ENCODE peak calls at places on chromosomes 11 and 22, in six cellular contexts. One of them, this sample, is unnamed.

GRCh38 chr11:128906185-128907065 is 15.3 kb downstream of the KCNJ5 start:
- DNase-seq in pancreas: no peak
- DNase-seq in epithelial cell of proximal tubule: no peak
- DNase-seq in body of pancreas: no peak
- DNase-seq in cardiac fibroblast: no peak
- DNase-seq in AG04449: no peak
- DNase-seq in this sample: no peak

GRCh38 chr22:20208713-20209310 is 58.0 kb upstream of the CCDC188 start:
- DNase-seq in pancreas: no peak
- DNase-seq in epithelial cell of proximal tubule: no peak
- DNase-seq in body of pancreas: peak
- DNase-seq in cardiac fibroblast: no peak
- DNase-seq in AG04449: no peak
- DNase-seq in this sample: no peak

GRCh38 chr11:22197139-22197893 is 4.4 kb downstream of the ANO5 start:
- DNase-seq in pancreas: no peak
- DNase-seq in epithelial cell of proximal tubule: no peak
- DNase-seq in body of pancreas: no peak
- DNase-seq in cardiac fibroblast: no peak
- DNase-seq in AG04449: no peak
- DNase-seq in this sample: no peak

GRCh38 chr11:69854719-69855118 is 35.5 kb upstream of the FGF3 start:
- DNase-seq in pancreas: no peak
- DNase-seq in epithelial cell of proximal tubule: no peak
- DNase-seq in body of pancreas: no peak
- DNase-seq in cardiac fibroblast: peak
- DNase-seq in AG04449: no peak
- DNase-seq in this sample: peak

GRCh38 chr11:122756417-122756816 is 81.9 kb upstream of the CRTAM start:
- DNase-seq in pancreas: no peak
- DNase-seq in epithelial cell of proximal tubule: no peak
- DNase-seq in body of pancreas: no peak
- DNase-seq in cardiac fibroblast: no peak
- DNase-seq in AG04449: no peak
- DNase-seq in this sample: no peak

GRCh38 chr11:121112498-121113455 is 11.7 kb downstream of the TECTA start:
- DNase-seq in pancreas: peak
- DNase-seq in epithelial cell of proximal tubule: no peak
- DNase-seq in body of pancreas: peak
- DNase-seq in cardiac fibroblast: peak
- DNase-seq in AG04449: peak
- DNase-seq in this sample: peak

GRCh38 chr11:64000026-64000739 is 13.9 kb downstream of the OTUB1 start:
- DNase-seq in pancreas: peak
- DNase-seq in epithelial cell of proximal tubule: no peak
- DNase-seq in body of pancreas: peak
- DNase-seq in cardiac fibroblast: peak
- DNase-seq in AG04449: no peak
- DNase-seq in this sample: no peak

GRCh38 chr22:30234786-30235470 is 11.6 kb downstream of the LIF start:
- DNase-seq in pancreas: no peak
- DNase-seq in epithelial cell of proximal tubule: no peak
- DNase-seq in body of pancreas: peak
- DNase-seq in cardiac fibroblast: peak
- DNase-seq in AG04449: peak
- DNase-seq in this sample: no peak

GRCh38 chr22:20494978-20495860 is at the start of gene KLHL22:
- DNase-seq in pancreas: no peak
- DNase-seq in epithelial cell of proximal tubule: no peak
- DNase-seq in body of pancreas: peak
- DNase-seq in cardiac fibroblast: no peak
- DNase-seq in AG04449: no peak
- DNase-seq in this sample: peak

GRCh38 chr11:35529971-35530495 is 4.6 kb upstream of the PAMR1 start:
- DNase-seq in pancreas: no peak
- DNase-seq in epithelial cell of proximal tubule: peak
- DNase-seq in body of pancreas: peak
- DNase-seq in cardiac fibroblast: peak
- DNase-seq in AG04449: peak
- DNase-seq in this sample: peak

GRCh38 chr11:66891849-66892660 is 35.2 kb downstream of the LRFN4 start:
- DNase-seq in pancreas: no peak
- DNase-seq in epithelial cell of proximal tubule: peak
- DNase-seq in body of pancreas: peak
- DNase-seq in cardiac fibroblast: peak
- DNase-seq in AG04449: peak
- DNase-seq in this sample: peak

GRCh38 chr11:77130763-77131513 is 2.9 kb downstream of the MYO7A start:
- DNase-seq in pancreas: peak
- DNase-seq in epithelial cell of proximal tubule: peak
- DNase-seq in body of pancreas: peak
- DNase-seq in cardiac fibroblast: peak
- DNase-seq in AG04449: no peak
- DNase-seq in this sample: no peak

GRCh38 chr11:72604256-72604655 is 70.0 kb downstream of the PDE2A start:
- DNase-seq in pancreas: no peak
- DNase-seq in epithelial cell of proximal tubule: no peak
- DNase-seq in body of pancreas: no peak
- DNase-seq in cardiac fibroblast: no peak
- DNase-seq in AG04449: no peak
- DNase-seq in this sample: no peak

GRCh38 chr11:110621826-110622225 is 90.4 kb downstream of the ARHGAP20 start:
- DNase-seq in pancreas: no peak
- DNase-seq in epithelial cell of proximal tubule: no peak
- DNase-seq in body of pancreas: no peak
- DNase-seq in cardiac fibroblast: no peak
- DNase-seq in AG04449: no peak
- DNase-seq in this sample: no peak

GRCh38 chr11:7056828-7057513 is 31.8 kb upstream of the RBMXL2 start:
- DNase-seq in pancreas: no peak
- DNase-seq in epithelial cell of proximal tubule: no peak
- DNase-seq in body of pancreas: no peak
- DNase-seq in cardiac fibroblast: peak
- DNase-seq in AG04449: no peak
- DNase-seq in this sample: no peak

GRCh38 chr11:125128450-125128849 is 17.0 kb upstream of the TMEM218 start:
- DNase-seq in pancreas: no peak
- DNase-seq in epithelial cell of proximal tubule: no peak
- DNase-seq in body of pancreas: no peak
- DNase-seq in cardiac fibroblast: peak
- DNase-seq in AG04449: peak
- DNase-seq in this sample: no peak

GRCh38 chr11:4065601-4066377 is 28.8 kb upstream of the RRM1 start:
- DNase-seq in pancreas: no peak
- DNase-seq in epithelial cell of proximal tubule: no peak
- DNase-seq in body of pancreas: no peak
- DNase-seq in cardiac fibroblast: no peak
- DNase-seq in AG04449: no peak
- DNase-seq in this sample: no peak

GRCh38 chr11:61581030-61581928 is at the start of gene SYT7:
- DNase-seq in pancreas: peak
- DNase-seq in epithelial cell of proximal tubule: peak
- DNase-seq in body of pancreas: peak
- DNase-seq in cardiac fibroblast: peak
- DNase-seq in AG04449: peak
- DNase-seq in this sample: peak

GRCh38 chr11:18221274-18221876 is 15.2 kb downstream of the SAA4 start:
- DNase-seq in pancreas: no peak
- DNase-seq in epithelial cell of proximal tubule: no peak
- DNase-seq in body of pancreas: no peak
- DNase-seq in cardiac fibroblast: no peak
- DNase-seq in AG04449: no peak
- DNase-seq in this sample: no peak

GRCh38 chr11:10654211-10655150 is 39.1 kb downstream of the IRAG1 start:
- DNase-seq in pancreas: no peak
- DNase-seq in epithelial cell of proximal tubule: no peak
- DNase-seq in body of pancreas: peak
- DNase-seq in cardiac fibroblast: peak
- DNase-seq in AG04449: no peak
- DNase-seq in this sample: peak

GRCh38 chr11:71428861-71429435 is 19.2 kb downstream of the DHCR7 start:
- DNase-seq in pancreas: no peak
- DNase-seq in epithelial cell of proximal tubule: no peak
- DNase-seq in body of pancreas: no peak
- DNase-seq in cardiac fibroblast: peak
- DNase-seq in AG04449: no peak
- DNase-seq in this sample: no peak

GRCh38 chr11:71423181-71423790 is 24.9 kb downstream of the DHCR7 start:
- DNase-seq in pancreas: no peak
- DNase-seq in epithelial cell of proximal tubule: no peak
- DNase-seq in body of pancreas: no peak
- DNase-seq in cardiac fibroblast: no peak
- DNase-seq in AG04449: no peak
- DNase-seq in this sample: no peak

GRCh38 chr11:71425851-71426250 is 22.3 kb downstream of the DHCR7 start:
- DNase-seq in pancreas: no peak
- DNase-seq in epithelial cell of proximal tubule: no peak
- DNase-seq in body of pancreas: no peak
- DNase-seq in cardiac fibroblast: no peak
- DNase-seq in AG04449: no peak
- DNase-seq in this sample: peak

GRCh38 chr11:71426413-71426812 is 21.8 kb downstream of the DHCR7 start:
- DNase-seq in pancreas: no peak
- DNase-seq in epithelial cell of proximal tubule: no peak
- DNase-seq in body of pancreas: no peak
- DNase-seq in cardiac fibroblast: no peak
- DNase-seq in AG04449: no peak
- DNase-seq in this sample: no peak

GRCh38 chr11:71425409-71425808 is 22.8 kb downstream of the DHCR7 start:
- DNase-seq in pancreas: no peak
- DNase-seq in epithelial cell of proximal tubule: no peak
- DNase-seq in body of pancreas: no peak
- DNase-seq in cardiac fibroblast: no peak
- DNase-seq in AG04449: no peak
- DNase-seq in this sample: peak
- TF ChIP-seq CTCF in pancreas: no peak
- TF ChIP-seq CTCF in epithelial cell of proximal tubule: no peak
- TF ChIP-seq CTCF in body of pancreas: no peak
- TF ChIP-seq CTCF in cardiac fibroblast: no peak
- TF ChIP-seq CTCF in AG04449: no peak
- TF ChIP-seq CTCF in this sample: peak

GRCh38 chr11:33704240-33705002 is 3.8 kb upstream of the C11orf91 start:
- DNase-seq in pancreas: no peak
- DNase-seq in epithelial cell of proximal tubule: no peak
- DNase-seq in body of pancreas: no peak
- DNase-seq in cardiac fibroblast: no peak
- DNase-seq in AG04449: no peak
- DNase-seq in this sample: no peak
- TF ChIP-seq CTCF in pancreas: no peak
- TF ChIP-seq CTCF in epithelial cell of proximal tubule: peak
- TF ChIP-seq CTCF in body of pancreas: no peak
- TF ChIP-seq CTCF in cardiac fibroblast: peak
- TF ChIP-seq CTCF in AG04449: no peak
- TF ChIP-seq CTCF in this sample: peak

GRCh38 chr11:8229299-8230177 is 34.1 kb downstream of the LMO1 start:
- DNase-seq in pancreas: peak
- DNase-seq in epithelial cell of proximal tubule: no peak
- DNase-seq in body of pancreas: peak
- DNase-seq in cardiac fibroblast: peak
- DNase-seq in AG04449: no peak
- DNase-seq in this sample: no peak

GRCh38 chr11:8228206-8228605 is 35.5 kb downstream of the LMO1 start:
- DNase-seq in pancreas: no peak
- DNase-seq in epithelial cell of proximal tubule: no peak
- DNase-seq in body of pancreas: no peak
- DNase-seq in cardiac fibroblast: no peak
- DNase-seq in AG04449: no peak
- DNase-seq in this sample: no peak

GRCh38 chr11:8225589-8226036 is 38.1 kb downstream of the LMO1 start:
- DNase-seq in pancreas: peak
- DNase-seq in epithelial cell of proximal tubule: no peak
- DNase-seq in body of pancreas: peak
- DNase-seq in cardiac fibroblast: peak
- DNase-seq in AG04449: no peak
- DNase-seq in this sample: peak

GRCh38 chr11:8224711-8225110 is 39.0 kb downstream of the LMO1 start:
- DNase-seq in pancreas: no peak
- DNase-seq in epithelial cell of proximal tubule: no peak
- DNase-seq in body of pancreas: no peak
- DNase-seq in cardiac fibroblast: no peak
- DNase-seq in AG04449: no peak
- DNase-seq in this sample: no peak

DNA sequence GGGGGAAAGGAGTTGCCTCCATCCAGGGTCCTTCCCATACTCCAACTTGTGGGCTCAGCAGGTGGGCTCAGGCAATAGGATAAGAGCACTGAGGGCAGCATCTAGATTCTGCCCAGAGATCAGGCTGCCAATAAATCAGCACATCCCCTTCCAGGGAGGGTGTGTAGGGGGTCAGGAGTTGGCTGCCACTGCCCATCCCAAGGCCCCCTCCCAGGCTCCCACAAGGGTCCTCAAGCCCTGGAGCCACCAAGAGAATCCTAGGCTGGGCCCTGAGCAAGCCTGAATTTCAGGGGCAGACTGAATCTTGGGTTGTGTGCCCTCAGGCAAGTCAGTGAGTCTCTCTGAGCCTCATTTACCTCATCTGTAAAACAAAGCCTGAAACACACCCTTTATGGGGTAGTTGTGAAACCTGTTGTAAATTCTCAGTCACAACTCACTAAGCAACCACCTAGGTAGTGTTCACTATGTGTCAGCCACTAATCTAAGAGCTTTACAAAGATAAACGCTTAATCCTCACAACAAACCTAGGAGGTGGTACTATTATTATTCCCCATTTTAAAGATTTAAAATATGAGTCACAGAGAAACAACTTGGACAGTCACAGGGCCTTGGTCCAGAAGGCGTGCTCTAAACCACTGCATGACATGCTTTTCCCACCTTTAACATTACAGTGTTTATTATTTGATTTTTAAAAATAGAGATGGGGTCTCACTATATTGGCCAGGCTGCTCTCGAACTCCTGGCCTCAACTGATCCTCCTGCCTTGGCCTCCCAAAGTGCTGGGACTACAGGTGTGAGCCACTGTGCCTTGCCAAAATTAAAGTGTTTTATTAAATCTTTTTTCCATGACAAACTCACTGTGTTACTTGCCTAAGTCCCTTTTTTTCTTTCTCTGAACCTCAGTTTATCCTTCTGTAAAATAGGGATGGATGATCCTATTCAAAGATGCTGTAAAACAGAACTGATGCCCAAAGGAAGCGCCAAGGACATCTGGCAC is 36.2 kb downstream of the LMO1 start:
- DNase-seq in pancreas: no peak
- DNase-seq in epithelial cell of proximal tubule: peak
- DNase-seq in body of pancreas: no peak
- DNase-seq in cardiac fibroblast: no peak
- DNase-seq in AG04449: no peak
- DNase-seq in this sample: no peak
- TF ChIP-seq CTCF in pancreas: no peak
- TF ChIP-seq CTCF in epithelial cell of proximal tubule: no peak
- TF ChIP-seq CTCF in body of pancreas: no peak
- TF ChIP-seq CTCF in cardiac fibroblast: no peak
- TF ChIP-seq CTCF in AG04449: no peak
- TF ChIP-seq CTCF in this sample: no peak

DNA sequence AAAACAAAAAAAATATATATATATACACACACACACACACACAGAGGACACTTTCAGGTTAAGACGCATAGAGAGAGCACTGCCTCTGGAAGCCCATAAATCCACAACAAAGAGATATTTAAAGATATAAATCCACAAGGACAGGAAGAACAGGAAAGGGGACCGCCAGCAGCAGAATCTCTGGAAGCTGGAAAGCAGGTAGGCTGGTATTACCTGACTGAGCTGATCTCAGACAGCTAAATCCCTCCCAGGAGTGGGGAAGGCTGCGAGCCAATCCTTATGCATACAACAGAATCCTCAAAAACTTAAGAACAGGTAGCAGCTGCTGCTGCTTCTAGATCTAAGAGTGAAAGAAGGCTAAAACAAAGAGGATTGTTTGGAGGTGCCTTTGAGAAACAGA is 1.8 kb upstream of the MCAT start:
- DNase-seq in pancreas: no peak
- DNase-seq in epithelial cell of proximal tubule: no peak
- DNase-seq in body of pancreas: no peak
- DNase-seq in cardiac fibroblast: no peak
- DNase-seq in AG04449: no peak
- DNase-seq in this sample: no peak
- TF ChIP-seq CTCF in pancreas: no peak
- TF ChIP-seq CTCF in epithelial cell of proximal tubule: no peak
- TF ChIP-seq CTCF in body of pancreas: no peak
- TF ChIP-seq CTCF in cardiac fibroblast: no peak
- TF ChIP-seq CTCF in AG04449: no peak
- TF ChIP-seq CTCF in this sample: no peak

This sample was measured in PC-9.